ENCODE peak calls at places on chromosomes 3 and 15, in ten cellular contexts. G, D, W, E, A, B, M, Z, Q and Y are unnamed samples.

GRCh38 chr3:55147856-55148720 is 220.2 kb upstream of the LRTM1 start:
- DNase-seq in G (no peak), E (no peak), D (no peak), B (no peak), M (no peak), Z (no peak), W (no peak), A (no peak), Q (no peak), Y (no peak)

GRCh38 chr3:52528596-52529375 is 4.9 kb downstream of the NT5DC2 start:
- DNase-seq in A (no peak), Z (no peak), D (no peak), Q (no peak), G (no peak), B (no peak), E (no peak), M (no peak), W (no peak), Y (no peak)

GRCh38 chr3:108940568-108941285 is 13.0 kb downstream of the GUCA1C start:
- DNase-seq in D (no peak), Q (no peak), M (no peak), E (no peak), A (no peak), Z (no peak), G (no peak), W (no peak), B (no peak), Y (no peak)

GRCh38 chr15:58932791-58933310 is 628 bp downstream of the SLTM start:
- DNase-seq in D (no peak), Z (no peak), W (no peak), A (no peak), E (no peak), G (peak), B (no peak), Q (no peak), M (no peak), Y (no peak)

GRCh38 chr3:52086939-52087675 is 30.7 kb upstream of the DUSP7 start:
- DNase-seq in Q (no peak), A (no peak), B (no peak), Z (peak), D (no peak), G (peak), W (no peak), E (no peak), M (no peak), Y (no peak)

GRCh38 chr3:41075958-41076357 is 123.3 kb upstream of the CTNNB1 start:
- DNase-seq in D (no peak), Z (no peak), B (no peak), E (peak), Q (no peak), G (no peak), W (no peak), A (no peak), M (no peak), Y (no peak)

GRCh38 chr3:127469760-127470159 is 120.8 kb downstream of the TPRA1 start:
- DNase-seq in D (no peak), Q (no peak), B (no peak), M (no peak), G (no peak), E (no peak), A (no peak), W (no peak), Z (no peak), Y (no peak)

GRCh38 chr15:99409097-99409473 is 156.7 kb upstream of the MEF2A start:
- DNase-seq in A (peak), B (no peak), G (peak), W (peak), Q (peak), Z (peak), M (no peak), E (no peak), D (peak), Y (no peak)

GRCh38 chr3:49017978-49018706 is at the start of gene DALRD3:
- DNase-seq in Z (peak), B (peak), E (peak), G (peak), A (peak), M (peak), D (no peak), W (peak), Q (peak), Y (no peak)

GRCh38 chr3:197216914-197217313 is 81.5 kb downstream of the DLG1 start:
- DNase-seq in B (no peak), A (no peak), D (no peak), M (no peak), E (no peak), G (peak), Q (no peak), W (no peak), Z (no peak), Y (no peak)